ENCODE peak calls at places on chromosomes 7 and 10, in ten cellular contexts. One of them, this sample, is unnamed. For H3K4me1 and H3K36me3, the result is how much of the 10 kb centered on the place peaks cover.

GRCh38 chr7:30533886-30534285 is 29.3 kb upstream of the GGCT start:
- DNase-seq in IMR-90: no peak
- DNase-seq in K562: no peak
- DNase-seq in neural progenitor cell: no peak
- DNase-seq in neuronal stem cell: no peak
- DNase-seq in HCT116: no peak
- DNase-seq in SK-N-SH: no peak
- DNase-seq in keratinocyte: no peak
- DNase-seq in astrocyte: no peak
- DNase-seq in GM23248: no peak
- DNase-seq in this sample: no peak

GRCh38 chr10:3785849-3786290 is 861 bp upstream of the KLF6 start:
- DNase-seq in keratinocyte: no peak
- DNase-seq in neural progenitor cell: peak
- DNase-seq in K562: peak
- DNase-seq in SK-N-SH: peak
- DNase-seq in astrocyte: peak
- DNase-seq in GM23248: peak
- DNase-seq in neuronal stem cell: peak
- DNase-seq in HCT116: no peak
- DNase-seq in IMR-90: peak
- DNase-seq in this sample: peak

GRCh38 chr10:102870221-102870620 is 951 bp downstream of the AS3MT start:
- DNase-seq in keratinocyte: no peak
- DNase-seq in astrocyte: no peak
- DNase-seq in IMR-90: no peak
- DNase-seq in SK-N-SH: no peak
- DNase-seq in K562: no peak
- DNase-seq in GM23248: no peak
- DNase-seq in neural progenitor cell: peak
- DNase-seq in neuronal stem cell: no peak
- DNase-seq in HCT116: no peak
- DNase-seq in this sample: no peak

GRCh38 chr7:149871576-149871975 is 2.2 kb upstream of the ATP6V0E2 start:
- DNase-seq in neuronal stem cell: no peak
- DNase-seq in astrocyte: no peak
- DNase-seq in IMR-90: no peak
- DNase-seq in keratinocyte: no peak
- DNase-seq in SK-N-SH: no peak
- DNase-seq in HCT116: no peak
- DNase-seq in K562: no peak
- DNase-seq in GM23248: no peak
- DNase-seq in neural progenitor cell: no peak
- DNase-seq in this sample: no peak

GRCh38 chr7:4006687-4007086 is 675.4 kb upstream of the FOXK1 start:
- DNase-seq in HCT116: no peak
- DNase-seq in GM23248: no peak
- DNase-seq in K562: no peak
- DNase-seq in neuronal stem cell: no peak
- DNase-seq in SK-N-SH: peak
- DNase-seq in keratinocyte: peak
- DNase-seq in astrocyte: no peak
- DNase-seq in neural progenitor cell: peak
- DNase-seq in IMR-90: no peak
- DNase-seq in this sample: no peak

GRCh38 chr7:2040201-2040892 is 192.4 kb downstream of the MAD1L1 start:
- DNase-seq in neural progenitor cell: no peak
- DNase-seq in neuronal stem cell: no peak
- DNase-seq in K562: no peak
- DNase-seq in IMR-90: no peak
- DNase-seq in astrocyte: no peak
- DNase-seq in HCT116: no peak
- DNase-seq in GM23248: no peak
- DNase-seq in keratinocyte: no peak
- DNase-seq in SK-N-SH: peak
- DNase-seq in this sample: peak

GRCh38 chr7:151206914-151207313 is 3.4 kb downstream of the H2BK1 start:
- DNase-seq in SK-N-SH: no peak
- DNase-seq in neuronal stem cell: no peak
- DNase-seq in IMR-90: no peak
- DNase-seq in astrocyte: no peak
- DNase-seq in neural progenitor cell: no peak
- DNase-seq in K562: peak
- DNase-seq in HCT116: no peak
- DNase-seq in keratinocyte: no peak
- DNase-seq in GM23248: no peak
- DNase-seq in this sample: no peak

GRCh38 chr10:48468130-48468790 is 136.6 kb downstream of the ARHGAP22 start:
- DNase-seq in SK-N-SH: no peak
- DNase-seq in HCT116: no peak
- DNase-seq in neural progenitor cell: no peak
- DNase-seq in K562: peak
- DNase-seq in neuronal stem cell: no peak
- DNase-seq in astrocyte: no peak
- DNase-seq in IMR-90: no peak
- DNase-seq in GM23248: no peak
- DNase-seq in keratinocyte: no peak
- DNase-seq in this sample: peak

GRCh38 chr7:143375298-143376034 is 5.7 kb upstream of the ZYX start:
- DNase-seq in keratinocyte: no peak
- DNase-seq in neuronal stem cell: no peak
- DNase-seq in SK-N-SH: no peak
- DNase-seq in HCT116: no peak
- DNase-seq in neural progenitor cell: no peak
- DNase-seq in GM23248: peak
- DNase-seq in K562: no peak
- DNase-seq in astrocyte: no peak
- DNase-seq in IMR-90: no peak
- DNase-seq in this sample: peak

GRCh38 chr7:143372070-143372469 is 9.1 kb upstream of the ZYX start:
- DNase-seq in HCT116: no peak
- DNase-seq in neural progenitor cell: no peak
- DNase-seq in astrocyte: no peak
- DNase-seq in K562: no peak
- DNase-seq in IMR-90: no peak
- DNase-seq in neuronal stem cell: no peak
- DNase-seq in SK-N-SH: no peak
- DNase-seq in keratinocyte: no peak
- DNase-seq in GM23248: no peak
- DNase-seq in this sample: peak

GRCh38 chr7:143373255-143373794 is 7.8 kb upstream of the ZYX start:
- DNase-seq in astrocyte: no peak
- DNase-seq in IMR-90: no peak
- DNase-seq in keratinocyte: no peak
- DNase-seq in GM23248: no peak
- DNase-seq in HCT116: no peak
- DNase-seq in neuronal stem cell: no peak
- DNase-seq in SK-N-SH: no peak
- DNase-seq in neural progenitor cell: no peak
- DNase-seq in K562: no peak
- DNase-seq in this sample: peak

GRCh38 chr7:143376396-143376795 is 4.7 kb upstream of the ZYX start:
- DNase-seq in GM23248: no peak
- DNase-seq in neural progenitor cell: no peak
- DNase-seq in IMR-90: no peak
- DNase-seq in K562: no peak
- DNase-seq in HCT116: no peak
- DNase-seq in SK-N-SH: no peak
- DNase-seq in keratinocyte: no peak
- DNase-seq in neuronal stem cell: no peak
- DNase-seq in astrocyte: no peak
- DNase-seq in this sample: peak

DNA sequence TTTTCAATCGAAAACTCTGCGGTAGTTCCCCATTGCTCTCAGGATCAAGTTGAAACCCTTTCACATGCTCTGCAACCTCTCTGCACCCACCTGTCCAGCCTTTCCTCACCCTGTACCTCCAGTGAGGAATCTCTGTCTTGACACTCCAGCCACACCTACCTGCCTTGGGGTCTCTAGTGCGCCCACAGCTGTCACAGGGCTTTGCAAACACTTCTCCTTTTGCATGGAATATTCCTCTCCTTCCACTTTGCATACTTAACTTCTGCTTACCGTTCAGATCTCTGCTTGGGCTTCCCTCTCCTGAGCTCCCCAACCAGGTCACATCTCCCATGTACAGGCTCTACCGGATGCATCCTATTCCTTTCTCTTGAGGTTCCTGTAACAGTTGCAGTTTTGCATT is 6.6 kb upstream of the ZYX start:
- DNase-seq in IMR-90: no peak
- DNase-seq in K562: no peak
- DNase-seq in astrocyte: no peak
- DNase-seq in SK-N-SH: no peak
- DNase-seq in keratinocyte: no peak
- DNase-seq in GM23248: no peak
- DNase-seq in HCT116: no peak
- DNase-seq in neuronal stem cell: no peak
- DNase-seq in neural progenitor cell: no peak
- DNase-seq in this sample: peak
- H3K4me1 ChIP-seq in IMR-90: under half
- H3K4me1 ChIP-seq in K562: under half
- H3K4me1 ChIP-seq in astrocyte: under half
- H3K4me1 ChIP-seq in SK-N-SH: under half
- H3K4me1 ChIP-seq in keratinocyte: under half
- H3K4me1 ChIP-seq in GM23248: under half
- H3K4me1 ChIP-seq in HCT116: under half
- H3K4me1 ChIP-seq in neuronal stem cell: under half
- H3K4me1 ChIP-seq in neural progenitor cell: under half
- H3K4me1 ChIP-seq in this sample: under half

DNA sequence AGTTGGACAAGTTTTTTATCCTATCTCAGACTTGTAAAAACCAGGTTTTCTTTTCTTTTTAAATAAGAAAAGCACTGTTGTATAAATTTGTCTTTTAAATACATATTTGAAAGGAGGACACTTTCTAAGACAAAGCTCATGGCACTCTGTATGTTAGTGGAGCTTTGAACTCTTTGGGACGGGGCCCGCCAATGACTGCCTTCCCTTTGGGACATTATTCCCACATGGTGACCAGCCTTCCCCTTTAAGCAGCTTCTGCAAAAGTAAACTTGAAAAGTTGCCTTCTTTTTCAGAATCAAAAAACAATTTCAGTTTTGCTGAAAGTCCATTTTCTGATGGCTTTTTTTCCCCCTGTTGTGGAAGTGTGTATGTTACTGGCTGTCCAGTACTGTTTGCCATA is 1.8 kb downstream of the CUX1 start:
- DNase-seq in SK-N-SH: no peak
- DNase-seq in neuronal stem cell: no peak
- DNase-seq in keratinocyte: no peak
- DNase-seq in astrocyte: no peak
- DNase-seq in neural progenitor cell: no peak
- DNase-seq in GM23248: no peak
- DNase-seq in HCT116: no peak
- DNase-seq in K562: no peak
- DNase-seq in IMR-90: no peak
- DNase-seq in this sample: no peak
- H3K9ac ChIP-seq in SK-N-SH: no peak
- H3K9ac ChIP-seq in neuronal stem cell: no peak
- H3K9ac ChIP-seq in keratinocyte: no peak
- H3K9ac ChIP-seq in astrocyte: no peak
- H3K9ac ChIP-seq in neural progenitor cell: no peak
- H3K9ac ChIP-seq in GM23248: no peak
- H3K9ac ChIP-seq in HCT116: no peak
- H3K9ac ChIP-seq in K562: no peak
- H3K9ac ChIP-seq in IMR-90: no peak
- H3K9ac ChIP-seq in this sample: no peak

DNA sequence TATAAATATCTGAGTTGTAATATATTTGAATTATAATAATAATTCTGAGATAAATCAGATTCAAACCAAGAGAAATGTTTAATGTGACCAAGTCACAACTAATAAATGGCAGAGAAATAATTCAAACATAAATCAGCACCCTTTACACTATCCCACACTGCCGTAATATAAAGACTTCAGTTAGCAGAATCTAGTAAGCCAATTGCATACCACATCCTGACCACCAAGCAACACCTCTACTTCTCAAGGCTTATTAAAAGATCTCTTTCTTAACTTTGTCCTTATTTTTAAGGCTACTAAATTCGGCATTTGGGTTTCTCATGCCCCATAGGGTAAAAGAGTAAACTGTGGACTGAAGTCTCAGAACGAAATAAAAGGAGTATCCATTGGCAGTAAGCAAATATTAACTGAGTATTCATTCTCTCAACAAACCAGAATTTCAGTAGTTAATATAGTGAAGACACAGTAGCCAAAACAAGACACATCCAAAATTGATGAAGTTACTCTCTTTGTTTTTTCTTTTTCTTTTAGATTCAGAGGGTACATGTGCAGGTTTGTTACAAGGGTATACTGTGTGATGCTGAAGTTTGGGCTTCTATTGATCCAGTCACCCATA is 14.8 kb downstream of the ACBD5 start:
- DNase-seq in SK-N-SH: no peak
- DNase-seq in K562: no peak
- DNase-seq in keratinocyte: no peak
- DNase-seq in neural progenitor cell: no peak
- DNase-seq in HCT116: no peak
- DNase-seq in astrocyte: no peak
- DNase-seq in GM23248: no peak
- DNase-seq in IMR-90: no peak
- DNase-seq in neuronal stem cell: no peak
- DNase-seq in this sample: no peak
- H3K36me3 ChIP-seq in SK-N-SH: under half
- H3K36me3 ChIP-seq in K562: under half
- H3K36me3 ChIP-seq in keratinocyte: under half
- H3K36me3 ChIP-seq in neural progenitor cell: under half
- H3K36me3 ChIP-seq in HCT116: under half
- H3K36me3 ChIP-seq in astrocyte: under half
- H3K36me3 ChIP-seq in GM23248: under half
- H3K36me3 ChIP-seq in IMR-90: under half
- H3K36me3 ChIP-seq in neuronal stem cell: half or more
- H3K36me3 ChIP-seq in this sample: under half

DNA sequence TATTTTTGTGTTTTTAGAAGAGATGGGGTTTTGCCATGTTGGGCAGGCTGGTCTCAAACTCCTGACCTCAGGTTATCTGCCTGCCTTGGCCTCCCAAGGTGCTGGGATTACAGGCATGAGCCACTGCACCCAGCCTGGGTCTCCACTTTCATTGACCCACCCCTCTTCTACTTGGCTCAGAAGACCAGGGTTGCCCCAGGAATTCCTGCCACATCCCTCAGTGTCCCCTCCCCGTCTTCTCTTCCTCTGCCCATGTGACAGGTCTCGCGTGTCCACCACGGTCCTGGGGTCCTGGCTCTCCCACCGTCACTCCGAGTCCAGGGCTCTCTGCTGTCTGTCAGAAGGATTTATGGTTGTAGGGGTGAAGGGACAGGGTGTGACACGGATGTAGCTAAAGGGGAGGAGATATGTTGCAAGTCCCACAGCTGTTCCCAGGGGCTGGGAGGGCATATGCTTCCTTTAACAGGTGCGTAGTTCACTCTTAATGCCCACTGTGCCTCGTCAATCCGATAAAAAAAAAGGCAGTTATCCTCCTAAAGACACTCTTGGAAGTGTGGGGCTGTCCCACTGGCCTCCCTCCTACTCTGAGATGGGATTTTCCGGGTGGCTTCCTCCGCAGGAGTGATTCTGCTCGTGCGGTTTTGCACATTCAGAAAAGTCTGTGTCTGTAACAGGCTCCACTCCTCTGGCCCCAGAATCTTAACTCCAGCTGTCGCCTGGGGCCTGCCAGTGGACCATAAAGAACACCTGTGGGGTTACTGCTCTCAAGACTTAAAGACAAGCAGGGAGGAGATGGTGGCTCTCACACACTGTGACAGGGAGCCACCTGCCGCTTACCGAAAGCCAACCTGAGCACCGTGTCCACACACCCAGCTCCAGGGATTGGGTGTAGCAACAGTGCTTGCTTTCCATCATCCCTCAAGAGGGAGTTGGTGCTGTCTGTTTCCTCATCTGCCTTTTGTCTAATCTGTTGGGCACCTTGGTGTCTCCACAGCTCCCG is 36.7 kb upstream of the SHH start:
- DNase-seq in GM23248: no peak
- DNase-seq in keratinocyte: no peak
- DNase-seq in astrocyte: no peak
- DNase-seq in neural progenitor cell: no peak
- DNase-seq in IMR-90: no peak
- DNase-seq in K562: no peak
- DNase-seq in SK-N-SH: no peak
- DNase-seq in neuronal stem cell: no peak
- DNase-seq in HCT116: no peak
- DNase-seq in this sample: no peak
- H3K4me1 ChIP-seq in GM23248: under half
- H3K4me1 ChIP-seq in keratinocyte: under half
- H3K4me1 ChIP-seq in astrocyte: under half
- H3K4me1 ChIP-seq in neural progenitor cell: under half
- H3K4me1 ChIP-seq in IMR-90: under half
- H3K4me1 ChIP-seq in K562: under half
- H3K4me1 ChIP-seq in SK-N-SH: under half
- H3K4me1 ChIP-seq in neuronal stem cell: under half
- H3K4me1 ChIP-seq in HCT116: under half
- H3K4me1 ChIP-seq in this sample: under half